ENCODE peak calls at places on chromosomes 13 and 19, in nine cellular contexts. L is mesendoderm; C is HT1080; I is NCI-H345; N is germinal center; V is B cell; M is CD4-positive, alpha-beta T cell; X is AG09319; S is IMR-90. J is an unnamed sample.

GRCh38 chr13:19059016-19059780 is 122.4 kb downstream of the TUBA3C start:
- DNase-seq in L (no peak), C (no peak), I (no peak), N (no peak), V (no peak), M (no peak), X (no peak), S (no peak), J (no peak)

GRCh38 chr13:96428904-96429303 is 339.0 kb downstream of the HS6ST3 start:
- DNase-seq in L (no peak), C (no peak), I (no peak), N (no peak), V (no peak), M (no peak), X (no peak), S (no peak), J (no peak)

GRCh38 chr13:36130168-36130541 is 1.0 kb downstream of the DCLK1 start:
- DNase-seq in L (no peak), C (no peak), I (peak), N (no peak), V (no peak), M (no peak), X (no peak), S (no peak), J (no peak)

GRCh38 chr13:50467156-50467814 is 376.2 kb downstream of the DLEU7 start:
- DNase-seq in L (no peak), C (no peak), I (no peak), N (no peak), V (no peak), M (no peak), X (no peak), S (no peak), J (no peak)

GRCh38 chr19:15372470-15372869 is 7.1 kb downstream of the AKAP8 start:
- DNase-seq in L (no peak), C (no peak), I (no peak), N (no peak), V (no peak), M (no peak), X (no peak), S (no peak), J (no peak)

GRCh38 chr19:3573162-3573857 is 566 bp downstream of the HMG20B start:
- DNase-seq in L (no peak), C (no peak), I (peak), N (no peak), V (peak), M (no peak), X (no peak), S (no peak), J (no peak)

GRCh38 chr19:38507551-38508127 is 74.1 kb downstream of the RYR1 start:
- DNase-seq in L (no peak), C (no peak), I (no peak), N (no peak), V (no peak), M (no peak), X (no peak), S (no peak), J (no peak)

GRCh38 chr19:7515471-7516226 is at the start of gene ZNF358:
- DNase-seq in L (peak), C (peak), I (peak), N (peak), V (peak), M (no peak), X (peak), S (peak), J (peak)

GRCh38 chr13:65914707-65915106 is 1315.4 kb downstream of the PCDH9 start:
- DNase-seq in L (no peak), C (no peak), I (no peak), N (no peak), V (no peak), M (no peak), X (no peak), S (peak), J (no peak)

GRCh38 chr19:13986348-13986904 is 19.7 kb downstream of the RFX1 start:
- DNase-seq in L (peak), C (peak), I (peak), N (peak), V (peak), M (peak), X (no peak), S (peak), J (peak)

GRCh38 chr13:42990991-42991891 is 800 bp downstream of the EPSTI1 start:
- DNase-seq in L (no peak), C (no peak), I (no peak), N (no peak), V (no peak), M (no peak), X (no peak), S (no peak), J (no peak)

GRCh38 chr13:97226788-97227627 is 4.9 kb downstream of the MBNL2 start:
- DNase-seq in L (peak), C (no peak), I (no peak), N (no peak), V (peak), M (no peak), X (no peak), S (no peak), J (no peak)

GRCh38 chr19:35142531-35143230 is 374 bp upstream of the FXYD7 start:
- DNase-seq in L (peak), C (no peak), I (peak), N (peak), V (peak), M (peak), X (no peak), S (no peak), J (peak)

GRCh38 chr13:98877936-98878335 is 99.9 kb downstream of the DOCK9 start:
- DNase-seq in L (no peak), C (no peak), I (no peak), N (no peak), V (no peak), M (no peak), X (no peak), S (no peak), J (no peak)

GRCh38 chr19:14459703-14460102 is 15.5 kb downstream of the PTGER1 start:
- DNase-seq in L (no peak), C (no peak), I (no peak), N (no peak), V (no peak), M (no peak), X (no peak), S (no peak), J (no peak)

GRCh38 chr13:50713849-50714248 is 129.6 kb downstream of the DLEU7 start:
- DNase-seq in L (no peak), C (peak), I (no peak), N (no peak), V (peak), M (no peak), X (no peak), S (peak), J (peak)

GRCh38 chr19:30082611-30083010 is 140.6 kb downstream of the URI1 start:
- DNase-seq in L (no peak), C (no peak), I (no peak), N (no peak), V (no peak), M (no peak), X (no peak), S (no peak), J (no peak)

GRCh38 chr19:4555657-4556561 is 3.6 kb downstream of the SEMA6B start:
- DNase-seq in L (peak), C (no peak), I (no peak), N (no peak), V (no peak), M (no peak), X (no peak), S (no peak), J (no peak)

GRCh38 chr19:28234637-28235036 is 978.3 kb downstream of the UQCRFS1 start:
- DNase-seq in L (peak), C (peak), I (no peak), N (no peak), V (no peak), M (no peak), X (no peak), S (no peak), J (no peak)

GRCh38 chr13:74290324-74290773 is 156.1 kb upstream of the KLF12 start:
- DNase-seq in L (peak), C (peak), I (peak), N (peak), V (peak), M (peak), X (peak), S (peak), J (peak)

GRCh38 chr13:42478531-42479156 is 95.3 kb upstream of the TNFSF11 start:
- DNase-seq in L (peak), C (peak), I (no peak), N (no peak), V (peak), M (no peak), X (no peak), S (peak), J (peak)

GRCh38 chr19:15210323-15210774 is 9.6 kb upstream of the NOTCH3 start:
- DNase-seq in L (no peak), C (peak), I (no peak), N (no peak), V (no peak), M (no peak), X (no peak), S (peak), J (no peak)

GRCh38 chr19:41449079-41449864 is 6.3 kb downstream of the ERICH4 start:
- DNase-seq in L (peak), C (peak), I (peak), N (peak), V (peak), M (peak), X (peak), S (peak), J (peak)

GRCh38 chr19:4345656-4346383 is 2.5 kb downstream of the MPND start:
- DNase-seq in L (no peak), C (no peak), I (no peak), N (no peak), V (no peak), M (no peak), X (no peak), S (no peak), J (no peak)

GRCh38 chr13:27168870-27169525 is 2.6 kb downstream of the USP12 start:
- DNase-seq in L (no peak), C (no peak), I (no peak), N (no peak), V (no peak), M (no peak), X (no peak), S (peak), J (no peak)

GRCh38 chr13:27147530-27148170 is 24.0 kb downstream of the USP12 start:
- DNase-seq in L (no peak), C (no peak), I (no peak), N (peak), V (peak), M (no peak), X (no peak), S (peak), J (peak)

GRCh38 chr19:4528843-4529242 is 6.2 kb downstream of the PLIN5 start:
- DNase-seq in L (no peak), C (no peak), I (no peak), N (no peak), V (no peak), M (no peak), X (no peak), S (no peak), J (no peak)

GRCh38 chr13:68261105-68261504 is 1031.0 kb upstream of the PCDH9 start:
- DNase-seq in L (peak), C (no peak), I (no peak), N (no peak), V (no peak), M (no peak), X (no peak), S (no peak), J (no peak)

GRCh38 chr19:5018224-5019015 is 49.5 kb downstream of the KDM4B start:
- DNase-seq in L (no peak), C (peak), I (no peak), N (no peak), V (no peak), M (no peak), X (peak), S (peak), J (no peak)

J was measured in GM13976.